ENCODE peak calls at places on chromosomes 12 and 14, in four cellular contexts. D, B, V and H are unnamed samples.

GRCh38 chr12:131132118-131132892 is 178.6 kb downstream of the ADGRD1 start:
- DNase-seq in V (peak), B (peak), D (peak), H (peak)

GRCh38 chr14:91752956-91753355 is 21.1 kb upstream of the CATSPERB start:
- DNase-seq in D (no peak), V (no peak), B (no peak), H (no peak)

GRCh38 chr14:58918066-58918465 is 270.4 kb upstream of the DAAM1 start:
- DNase-seq in V (no peak), D (no peak), B (no peak), H (no peak)

GRCh38 chr14:72518809-72519377 is 375.0 kb downstream of the DPF3 start:
- DNase-seq in V (no peak), D (peak), B (peak), H (no peak)

GRCh38 chr12:1044697-1045096 is 53.7 kb downstream of the ERC1 start:
- DNase-seq in V (no peak), D (no peak), B (no peak), H (no peak)

GRCh38 chr12:59834659-59835474 is 239.0 kb downstream of the SLC16A7 start:
- DNase-seq in V (no peak), B (peak), D (peak), H (peak)

GRCh38 chr12:108374596-108375320 is 35.6 kb upstream of the CMKLR1 start:
- DNase-seq in V (no peak), D (no peak), B (no peak), H (no peak)

GRCh38 chr12:15978431-15978950 is 67.4 kb downstream of the DERA start:
- DNase-seq in B (no peak), D (no peak), V (no peak), H (no peak)

GRCh38 chr12:6476496-6476895 is 6.0 kb upstream of the VAMP1 start:
- DNase-seq in D (no peak), B (no peak), V (no peak), H (no peak)

GRCh38 chr14:60485600-60486251 is at the start of gene C14orf39:
- DNase-seq in V (no peak), D (peak), B (no peak), H (no peak)

GRCh38 chr14:89922549-89922907 is 32.0 kb downstream of the EFCAB11 start:
- DNase-seq in D (no peak), V (no peak), B (no peak), H (no peak)

GRCh38 chr12:66742508-66743367 is 63.9 kb upstream of the GRIP1 start:
- DNase-seq in D (peak), V (no peak), B (peak), H (no peak)

GRCh38 chr12:132651444-132652100 is 33.0 kb downstream of the P2RX2 start:
- DNase-seq in V (no peak), D (no peak), B (no peak), H (no peak)

GRCh38 chr14:55715889-55716288 is 135.9 kb downstream of the KTN1 start:
- DNase-seq in D (no peak), V (no peak), B (no peak), H (no peak)

GRCh38 chr14:37034410-37035285 is 137.8 kb downstream of the SLC25A21 start:
- DNase-seq in D (no peak), B (no peak), V (no peak), H (no peak)